ENCODE peak calls at places on chromosomes 16 and 17, in nine cellular contexts. Q is uterus; N is CD8-positive, alpha-beta T cell; F is cardiac muscle cell; T is PC-9; W is heart left ventricle; V is thoracic aorta; Z is breast epithelium; M is IMR-90. I is an unnamed sample.

GRCh38 chr16:86668136-86668535 is 89.8 kb downstream of the FOXL1 start:
- DNase-seq in Q (no peak), N (no peak), F (peak; percentile 40), T (no peak), W (no peak), V (no peak), Z (no peak), M (peak; percentile 77), I (no peak)

GRCh38 chr16:65123846-65124513 is 2.1 kb upstream of the CDH11 start:
- DNase-seq in Q (peak; percentile 16), N (no peak), F (no peak), T (no peak), W (no peak), V (no peak), Z (no peak), M (peak; percentile 19), I (no peak)

GRCh38 chr16:1288813-1289479 is 20.5 kb upstream of the UBE2I start:
- DNase-seq in Q (no peak), N (no peak), F (peak; percentile 85), T (no peak), W (no peak), V (no peak), Z (no peak), M (no peak), I (no peak)

GRCh38 chr16:4664538-4665418 is 28.6 kb upstream of the NUDT16L1 start:
- DNase-seq in Q (peak; percentile 53), N (no peak), F (no peak), T (peak; percentile 73), W (peak; percentile 74), V (no peak), Z (no peak), M (no peak), I (peak; percentile 15)

GRCh38 chr16:72560617-72561016 is 388.7 kb upstream of the PMFBP1 start:
- DNase-seq in Q (no peak), N (no peak), F (peak; percentile 3), T (no peak), W (no peak), V (no peak), Z (no peak), M (no peak), I (no peak)

GRCh38 chr16:23374721-23375120 is 72.6 kb downstream of the SCNN1B start:
- DNase-seq in Q (no peak), N (no peak), F (no peak), T (peak; percentile 74), W (no peak), V (no peak), Z (no peak), M (no peak), I (peak; percentile 15)

GRCh38 chr17:10286324-10286723 is 86.5 kb downstream of the MYH13 start:
- DNase-seq in Q (no peak), N (no peak), F (no peak), T (no peak), W (no peak), V (no peak), Z (no peak), M (no peak), I (no peak)

GRCh38 chr17:72121164-72122001 is 563 bp downstream of the SOX9 start:
- DNase-seq in Q (no peak), N (no peak), F (peak; percentile 64), T (peak; percentile 52), W (peak; percentile 66), V (no peak), Z (no peak), M (peak; percentile 69), I (peak; percentile 54)

GRCh38 chr17:67477687-67478086 is 100.6 kb downstream of the PITPNC1 start:
- DNase-seq in Q (no peak), N (no peak), F (no peak), T (no peak), W (no peak), V (no peak), Z (no peak), M (peak; percentile 80), I (no peak)

GRCh38 chr17:50947844-50948514 is 81.8 kb upstream of the TOB1 start:
- DNase-seq in Q (peak; percentile 44), N (no peak), F (no peak), T (peak; percentile 76), W (peak; percentile 80), V (no peak), Z (peak; percentile 76), M (no peak), I (no peak)

GRCh38 chr17:75584358-75585175 is 3.0 kb upstream of the MYO15B start:
- DNase-seq in Q (no peak), N (no peak), F (peak; percentile 28), T (no peak), W (no peak), V (no peak), Z (no peak), M (no peak), I (no peak)

GRCh38 chr17:1928976-1929375 is 96.2 kb downstream of the RTN4RL1 start:
- DNase-seq in Q (no peak), N (no peak), F (no peak), T (no peak), W (peak; percentile 77), V (no peak), Z (no peak), M (no peak), I (no peak)

GRCh38 chr16:2337431-2338296 is 2.9 kb downstream of the ABCA3 start:
- DNase-seq in Q (no peak), N (no peak), F (no peak), T (no peak), W (no peak), V (no peak), Z (no peak), M (no peak), I (no peak)

GRCh38 chr16:3807425-3808123 is 72.9 kb downstream of the CREBBP start:
- DNase-seq in Q (no peak), N (no peak), F (no peak), T (no peak), W (no peak), V (no peak), Z (no peak), M (no peak), I (no peak)

GRCh38 chr17:57965521-57966160 is 10.4 kb upstream of the CUEDC1 start:
- DNase-seq in Q (no peak), N (no peak), F (no peak), T (no peak), W (no peak), V (no peak), Z (peak; percentile 10), M (no peak), I (no peak)

GRCh38 chr17:58242171-58242784 is 3.9 kb downstream of the LPO start:
- DNase-seq in Q (no peak), N (no peak), F (no peak), T (no peak), W (no peak), V (no peak), Z (no peak), M (no peak), I (no peak)

GRCh38 chr16:1746693-1747195 is 24.6 kb downstream of the NME3 start:
- DNase-seq in Q (no peak), N (no peak), F (no peak), T (peak; percentile 75), W (no peak), V (no peak), Z (no peak), M (no peak), I (no peak)

GRCh38 chr17:17719966-17720543 is 38.8 kb downstream of the RAI1 start:
- DNase-seq in Q (no peak), N (no peak), F (no peak), T (peak; percentile 63), W (no peak), V (no peak), Z (no peak), M (no peak), I (no peak)

GRCh38 chr16:1863681-1864460 is 8.1 kb downstream of the MEIOB start:
- DNase-seq in Q (no peak), N (no peak), F (peak; percentile 44), T (peak; percentile 11), W (no peak), V (no peak), Z (no peak), M (peak; percentile 44), I (no peak)

GRCh38 chr17:18959071-18959844 is 7.3 kb downstream of the SLC5A10 start:
- DNase-seq in Q (no peak), N (no peak), F (peak; percentile 23), T (no peak), W (peak; percentile 59), V (no peak), Z (no peak), M (no peak), I (no peak)

GRCh38 chr17:77746901-77747620 is 211.4 kb upstream of the TNRC6C start:
- DNase-seq in Q (no peak), N (no peak), F (no peak), T (no peak), W (no peak), V (no peak), Z (no peak), M (no peak), I (peak; percentile 10)
- TF ChIP-seq CTCF in Q (no peak), N (no peak), F (no peak), T (no peak), W (no peak), V (no peak), Z (no peak), M (no peak), I (no peak)

GRCh38 chr16:54939537-54940278 is 9.0 kb downstream of the IRX5 start:
- DNase-seq in Q (no peak), N (no peak), F (no peak), T (no peak), W (no peak), V (no peak), Z (peak; percentile 35), M (no peak), I (no peak)
- H3K27me3 ChIP-seq in Q (peaks cover 50% of the 10 kb centered on the region), N (peaks cover 25% of the 10 kb centered on the region), F (peaks cover 36% of the 10 kb centered on the region), T (no peaks in the 10 kb centered on the region), W (peaks cover 85% of the 10 kb centered on the region), V (peaks cover 5% of the 10 kb centered on the region), Z (no peaks in the 10 kb centered on the region), M (peaks cover 77% of the 10 kb centered on the region), I (no peaks in the 10 kb centered on the region)

DNA sequence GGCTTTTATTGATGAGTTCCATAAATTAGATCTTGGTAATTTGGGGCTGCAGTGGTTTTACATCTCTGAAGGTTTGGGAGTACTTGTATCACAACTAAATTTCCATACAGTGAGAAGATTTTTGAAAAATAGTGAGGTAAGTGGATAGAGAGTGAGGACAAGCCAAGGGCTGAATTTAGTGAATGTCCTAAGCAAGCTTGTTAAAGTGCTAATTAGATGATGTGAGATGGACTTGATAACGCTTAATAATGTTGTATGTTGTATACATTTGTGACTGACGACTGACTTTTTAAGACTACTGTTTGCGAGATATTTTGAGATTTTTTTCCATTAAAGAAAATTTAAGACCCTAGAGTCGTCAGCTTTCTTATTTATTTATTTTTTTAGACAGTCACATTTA is 3.9 kb downstream of the NFATC3 start:
- DNase-seq in Q (no peak), N (no peak), F (no peak), T (no peak), W (no peak), V (no peak), Z (no peak), M (no peak), I (no peak)
- H3K4me1 ChIP-seq in Q (peaks cover 4% of the 10 kb centered on the region), N (peaks cover 62% of the 10 kb centered on the region), F (peaks cover 25% of the 10 kb centered on the region), T (peaks cover 26% of the 10 kb centered on the region), W (peaks cover 67% of the 10 kb centered on the region), V (peaks cover 48% of the 10 kb centered on the region), Z (peaks cover 17% of the 10 kb centered on the region), M (peaks cover 10% of the 10 kb centered on the region), I (peaks cover 27% of the 10 kb centered on the region)

DNA sequence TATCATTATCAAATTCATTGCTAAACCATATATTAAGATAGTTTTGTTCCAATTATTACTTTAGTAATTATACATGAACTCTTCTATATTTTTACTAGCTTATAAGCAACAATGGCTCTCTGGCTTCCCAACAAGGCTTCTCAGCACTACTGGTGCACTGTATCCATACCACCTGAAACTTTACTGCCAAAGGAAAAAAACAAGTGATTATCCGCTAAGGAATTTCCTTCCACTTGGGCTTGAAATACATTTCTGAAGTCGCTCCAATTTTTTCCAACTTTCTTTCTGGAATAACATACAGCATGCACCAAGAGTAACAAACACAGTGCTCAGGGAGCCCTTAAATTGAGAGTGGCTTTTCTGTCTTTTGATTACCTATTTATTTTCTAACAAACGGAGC is 2.1 kb downstream of the CSNK2A2 start:
- DNase-seq in Q (no peak), N (no peak), F (no peak), T (no peak), W (no peak), V (no peak), Z (no peak), M (no peak), I (no peak)
- TF ChIP-seq CTCF in Q (no peak), N (no peak), F (no peak), T (no peak), W (no peak), V (no peak), Z (no peak), M (no peak), I (no peak)